ENCODE peak calls at places on chromosome 21, in eight cellular contexts. S is cardiac muscle cell; Q is cardiac fibroblast; T is A172; K is stimulated activated CD4-positive, alpha-beta T cell treated with anti-CD3 and anti-CD28 coated beads, Interleukin-2, amount 100 ng/mL, for 48 hours; V is A549; G is bronchial epithelial cell; X is iris pigment epithelial cell. O is an unnamed sample.
A peak's percentile ranks its signal among the peaks of the same experiment; 100 is the strongest.

GRCh38 chr21:42227909-42228708 is 9.2 kb downstream of the ABCG1 start:
- DNase-seq in T (peak; percentile 100), X (peak; percentile 82), Q (peak; percentile 87), S (no peak), G (peak; percentile 96), K (peak; percentile 81), V (peak; percentile 82), O (peak; percentile 79)

GRCh38 chr21:45317401-45318145 is 29.9 kb upstream of the POFUT2 start:
- DNase-seq in X (peak; percentile 67), G (no peak), S (no peak), K (no peak), V (peak; percentile 52), T (peak; percentile 95), Q (peak; percentile 63), O (peak; percentile 59)

GRCh38 chr21:42021751-42022430 is 11.7 kb upstream of the ZBTB21 start:
- DNase-seq in V (no peak), G (no peak), X (no peak), T (no peak), K (no peak), S (no peak), Q (no peak), O (no peak)

GRCh38 chr21:36700295-36700960 is 1.5 kb downstream of the SIM2 start:
- DNase-seq in Q (no peak), V (no peak), K (no peak), S (no peak), T (no peak), G (no peak), X (no peak), O (no peak)

GRCh38 chr21:33078907-33079582 is 9.1 kb downstream of the OLIG1 start:
- DNase-seq in S (no peak), T (peak; percentile 93), X (peak; percentile 73), K (no peak), V (peak; percentile 41), G (peak; percentile 83), Q (peak; percentile 16), O (peak; percentile 86)

GRCh38 chr21:14215971-14216621 is at the start of gene RBM11:
- DNase-seq in X (peak; percentile 44), T (no peak), K (peak; percentile 69), Q (peak; percentile 29), G (peak; percentile 49), V (peak; percentile 55), S (peak; percentile 92), O (peak; percentile 68)

GRCh38 chr21:43362306-43362927 is 64.5 kb downstream of the SIK1 start:
- DNase-seq in S (no peak), V (no peak), Q (peak; percentile 63), K (peak; percentile 51), T (no peak), X (peak; percentile 68), G (no peak), O (no peak)

GRCh38 chr21:27079807-27080206 is 112.9 kb upstream of the ADAMTS5 start:
- DNase-seq in Q (no peak), T (no peak), K (no peak), S (no peak), V (no peak), X (no peak), G (no peak), O (no peak)

GRCh38 chr21:45320261-45320990 is 32.7 kb upstream of the POFUT2 start:
- DNase-seq in S (no peak), T (peak; percentile 89), Q (no peak), G (no peak), X (no peak), V (no peak), K (no peak), O (no peak)

GRCh38 chr21:14742119-14742518 is 196.0 kb upstream of the SAMSN1 start:
- DNase-seq in Q (no peak), K (no peak), X (peak; percentile 9), V (no peak), G (no peak), T (no peak), S (no peak), O (peak; percentile 4)

GRCh38 chr21:33866851-33867250 is 48.8 kb downstream of the ATP5PO start:
- DNase-seq in K (no peak), V (no peak), T (peak; percentile 14), Q (no peak), X (peak; percentile 24), G (no peak), S (no peak), O (no peak)

O was measured in PC-3.